ENCODE peak calls at places on chromosomes 5 and 9, in nine cellular contexts. V is CD4-positive, CD25-positive, alpha-beta regulatory T cell; G is psoas muscle; E is NCI-H460; K is frontal cortex; S is colonic mucosa; X is endothelial cell; D is sciatic nerve; H is head of caudate nucleus. M is an unnamed sample.

GRCh38 chr5:41575110-41575779 is 64.8 kb upstream of the PLCXD3 start:
- DNase-seq in V (no peak), G (no peak), E (no peak), K (no peak), S (no peak), X (no peak), D (no peak), H (no peak), M (no peak)

GRCh38 chr5:179716286-179716685 is 16.3 kb upstream of the MAML1 start:
- DNase-seq in V (no peak), G (no peak), E (no peak), K (no peak), S (no peak), X (no peak), D (no peak), H (no peak), M (no peak)

GRCh38 chr9:17723656-17724055 is 144.8 kb downstream of the SH3GL2 start:
- DNase-seq in V (no peak), G (no peak), E (no peak), K (no peak), S (no peak), X (no peak), D (no peak), H (no peak), M (no peak)

GRCh38 chr5:8984386-8984785 is 561.5 kb downstream of the SEMA5A start:
- DNase-seq in V (no peak), G (no peak), E (no peak), K (no peak), S (no peak), X (no peak), D (no peak), H (no peak), M (no peak)

GRCh38 chr5:91938441-91938840 is 555.3 kb upstream of the ARRDC3 start:
- DNase-seq in V (no peak), G (no peak), E (no peak), K (no peak), S (no peak), X (no peak), D (no peak), H (no peak), M (no peak)

GRCh38 chr9:130275156-130275555 is 9.6 kb downstream of the HMCN2 start:
- DNase-seq in V (no peak), G (no peak), E (no peak), K (no peak), S (no peak), X (no peak), D (peak; percentile 49), H (no peak), M (no peak)

GRCh38 chr9:91246842-91247241 is 114.9 kb downstream of the AUH start:
- DNase-seq in V (no peak), G (peak; percentile 65), E (no peak), K (no peak), S (no peak), X (no peak), D (no peak), H (peak; percentile 29), M (no peak)

GRCh38 chr9:115106642-115107041 is 11.3 kb downstream of the TNC start:
- DNase-seq in V (no peak), G (no peak), E (no peak), K (no peak), S (no peak), X (no peak), D (no peak), H (no peak), M (no peak)

GRCh38 chr9:82490019-82490499 is 501.5 kb downstream of the SPATA31D1 start:
- DNase-seq in V (no peak), G (no peak), E (no peak), K (no peak), S (no peak), X (no peak), D (no peak), H (no peak), M (no peak)

GRCh38 chr5:151205411-151205810 is 18.5 kb downstream of the CCDC69 start:
- DNase-seq in V (no peak), G (no peak), E (no peak), K (no peak), S (no peak), X (no peak), D (no peak), H (no peak), M (no peak)

GRCh38 chr5:137834498-137834897 is 33.2 kb upstream of the MYOT start:
- DNase-seq in V (no peak), G (no peak), E (no peak), K (no peak), S (no peak), X (no peak), D (no peak), H (no peak), M (no peak)

GRCh38 chr5:18744990-18745590 is 1110.8 kb downstream of the TAF11L14 start:
- DNase-seq in V (peak; percentile 72), G (no peak), E (no peak), K (no peak), S (no peak), X (no peak), D (no peak), H (no peak), M (no peak)

GRCh38 chr5:10863763-10864383 is 102.8 kb upstream of the DAP start:
- DNase-seq in V (peak; percentile 58), G (no peak), E (peak; percentile 29), K (peak; percentile 47), S (peak; percentile 61), X (peak; percentile 83), D (no peak), H (peak; percentile 15), M (peak; percentile 41)

GRCh38 chr9:21252727-21253547 is 13.1 kb upstream of the IFNA14 start:
- DNase-seq in V (peak; percentile 23), G (peak; percentile 59), E (peak; percentile 19), K (peak; percentile 34), S (no peak), X (peak; percentile 50), D (peak; percentile 61), H (peak; percentile 27), M (no peak)

GRCh38 chr9:136057236-136058151 is 37.6 kb downstream of the NACC2 start:
- DNase-seq in V (no peak), G (no peak), E (no peak), K (peak; percentile 20), S (no peak), X (no peak), D (no peak), H (no peak), M (no peak)

GRCh38 chr9:123556464-123557435 is 200.8 kb downstream of the CRB2 start:
- DNase-seq in V (no peak), G (no peak), E (no peak), K (no peak), S (no peak), X (no peak), D (no peak), H (no peak), M (no peak)

GRCh38 chr5:52605317-52605991 is 182.3 kb upstream of the ITGA1 start:
- DNase-seq in V (no peak), G (no peak), E (no peak), K (no peak), S (no peak), X (no peak), D (no peak), H (no peak), M (no peak)

GRCh38 chr5:179969110-179969509 is 61.4 kb upstream of the TBC1D9B start:
- DNase-seq in V (no peak), G (no peak), E (no peak), K (no peak), S (peak; percentile 68), X (no peak), D (no peak), H (no peak), M (no peak)

GRCh38 chr9:124855944-124856773 is 2.9 kb downstream of the WDR38 start:
- DNase-seq in V (peak; percentile 11), G (no peak), E (peak; percentile 55), K (no peak), S (no peak), X (peak; percentile 60), D (no peak), H (no peak), M (no peak)

GRCh38 chr9:121399126-121399882 is 29.3 kb upstream of the STOM start:
- DNase-seq in V (no peak), G (no peak), E (no peak), K (no peak), S (no peak), X (no peak), D (no peak), H (no peak), M (no peak)

GRCh38 chr5:112691341-112691685 is 46.4 kb upstream of the APC start:
- DNase-seq in V (peak; percentile 7), G (no peak), E (no peak), K (no peak), S (no peak), X (no peak), D (no peak), H (no peak), M (no peak)

GRCh38 chr5:154756871-154757646 is 1.9 kb downstream of the LARP1 start:
- DNase-seq in V (peak; percentile 50), G (peak; percentile 79), E (no peak), K (peak; percentile 67), S (peak; percentile 62), X (peak; percentile 36), D (peak; percentile 79), H (peak; percentile 76), M (peak; percentile 41)

GRCh38 chr9:71383308-71383707 is 261.9 kb upstream of the TRPM3 start:
- DNase-seq in V (no peak), G (no peak), E (no peak), K (no peak), S (no peak), X (no peak), D (no peak), H (no peak), M (no peak)

GRCh38 chr5:96778409-96778808 is 29.3 kb downstream of the ERAP1 start:
- DNase-seq in V (no peak), G (no peak), E (no peak), K (no peak), S (no peak), X (no peak), D (no peak), H (no peak), M (no peak)

GRCh38 chr9:5695860-5696259 is 67.0 kb downstream of the RIC1 start:
- DNase-seq in V (no peak), G (no peak), E (no peak), K (no peak), S (no peak), X (no peak), D (no peak), H (no peak), M (no peak)

GRCh38 chr5:154962494-154962893 is 21.6 kb downstream of the MRPL22 start:
- DNase-seq in V (no peak), G (no peak), E (no peak), K (no peak), S (no peak), X (no peak), D (no peak), H (no peak), M (no peak)

GRCh38 chr9:94613003-94613402 is 19.4 kb upstream of the FBP2 start:
- DNase-seq in V (no peak), G (no peak), E (no peak), K (no peak), S (no peak), X (no peak), D (no peak), H (no peak), M (no peak)

GRCh38 chr9:24625097-24625496 is 79.4 kb upstream of the IZUMO3 start:
- DNase-seq in V (no peak), G (no peak), E (no peak), K (no peak), S (no peak), X (no peak), D (no peak), H (no peak), M (no peak)

GRCh38 chr5:20615888-20616563 is 628.0 kb upstream of the CDH18 start:
- DNase-seq in V (no peak), G (no peak), E (no peak), K (no peak), S (no peak), X (no peak), D (no peak), H (no peak), M (no peak)

GRCh38 chr9:91214086-91214485 is 147.6 kb downstream of the AUH start:
- DNase-seq in V (no peak), G (no peak), E (no peak), K (no peak), S (no peak), X (no peak), D (no peak), H (no peak), M (no peak)

GRCh38 chr9:7570107-7570720 is 229.4 kb downstream of the DMAC1 start:
- DNase-seq in V (peak; percentile 81), G (no peak), E (peak; percentile 58), K (no peak), S (peak; percentile 75), X (peak; percentile 71), D (peak; percentile 59), H (peak; percentile 24), M (peak; percentile 53)

M was measured in mucosa of gallbladder.